ENCODE peak calls at places on chromosomes 11 and 22, in eight cellular contexts. F is SK-N-SH treated with all-trans-retinoic acid at 6 μM for 48 hours; I is Right ventricle myocardium superior; V is lower lobe of right lung; B is naive thymus-derived CD4-positive, alpha-beta T cell; W is sciatic nerve; Q is right cardiac atrium; Y is activated naive CD8-positive, alpha-beta T cell treated with anti-CD3 and anti-CD28 coated beads, Interleukin-2, amount 10 ng/mL, durations not matched to agents 7 days and 5 days. K is an unnamed sample.

GRCh38 chr11:68819362-68819761 is 22.4 kb downstream of the CPT1A start:
- ATAC-seq in F (no peak), I (peak), V (no peak), B (no peak), W (peak), Q (no peak), Y (no peak), K (no peak)

GRCh38 chr22:18994780-18995711 is 59.0 kb upstream of the PRODH start:
- ATAC-seq in F (no peak), I (no peak), V (no peak), B (no peak), W (no peak), Q (no peak), Y (no peak), K (no peak)

GRCh38 chr22:19737846-19738663 is 14.7 kb downstream of the GP1BB start:
- ATAC-seq in F (no peak), I (no peak), V (no peak), B (no peak), W (no peak), Q (no peak), Y (no peak), K (no peak)

GRCh38 chr11:77141034-77141433 is 13.0 kb downstream of the MYO7A start:
- ATAC-seq in F (no peak), I (no peak), V (peak), B (no peak), W (no peak), Q (peak), Y (no peak), K (no peak)

GRCh38 chr11:24709928-24710565 is 213.2 kb downstream of the LUZP2 start:
- ATAC-seq in F (no peak), I (no peak), V (no peak), B (no peak), W (no peak), Q (no peak), Y (no peak), K (no peak)

GRCh38 chr11:8789864-8790263 is 107.3 kb downstream of the RPL27A start:
- ATAC-seq in F (no peak), I (no peak), V (peak), B (no peak), W (no peak), Q (peak), Y (no peak), K (no peak)

GRCh38 chr11:132793831-132794230 is 738.5 kb downstream of the OPCML start:
- ATAC-seq in F (no peak), I (no peak), V (no peak), B (no peak), W (no peak), Q (no peak), Y (no peak), K (no peak)

GRCh38 chr22:49789289-49790141 is 38.2 kb downstream of the BRD1 start:
- ATAC-seq in F (no peak), I (peak), V (peak), B (peak), W (peak), Q (peak), Y (peak), K (no peak)

GRCh38 chr22:19916006-19916405 is 25.6 kb upstream of the COMT start:
- ATAC-seq in F (no peak), I (no peak), V (no peak), B (no peak), W (no peak), Q (no peak), Y (no peak), K (no peak)

GRCh38 chr11:22082178-22082577 is 110.7 kb upstream of the ANO5 start:
- ATAC-seq in F (no peak), I (no peak), V (no peak), B (no peak), W (no peak), Q (no peak), Y (no peak), K (no peak)

GRCh38 chr11:42841563-42841962 is 470.2 kb upstream of the API5 start:
- ATAC-seq in F (no peak), I (no peak), V (no peak), B (no peak), W (no peak), Q (no peak), Y (no peak), K (no peak)

GRCh38 chr11:75241906-75242644 is 1.5 kb downstream of the TPBGL start:
- ATAC-seq in F (peak), I (no peak), V (no peak), B (peak), W (no peak), Q (no peak), Y (peak), K (no peak)

GRCh38 chr22:24284747-24285203 is 14.1 kb downstream of the SPECC1L start:
- ATAC-seq in F (peak), I (no peak), V (no peak), B (peak), W (no peak), Q (peak), Y (peak), K (no peak)

GRCh38 chr22:19807914-19808872 is 46.5 kb downstream of the GNB1L start:
- ATAC-seq in F (no peak), I (no peak), V (no peak), B (no peak), W (no peak), Q (no peak), Y (no peak), K (no peak)

GRCh38 chr11:28697920-28698827 is 590.0 kb downstream of the METTL15 start:
- ATAC-seq in F (peak), I (peak), V (peak), B (no peak), W (no peak), Q (peak), Y (no peak), K (no peak)

GRCh38 chr11:17867346-17867745 is 132.8 kb downstream of the KCNC1 start:
- ATAC-seq in F (no peak), I (no peak), V (no peak), B (no peak), W (no peak), Q (no peak), Y (no peak), K (no peak)

GRCh38 chr11:129968611-129969419 is 33.8 kb downstream of the PRDM10 start:
- ATAC-seq in F (peak), I (no peak), V (peak), B (no peak), W (no peak), Q (no peak), Y (no peak), K (no peak)

GRCh38 chr22:19691721-19692341 is 22.5 kb upstream of the SEPTIN5 start:
- ATAC-seq in F (no peak), I (peak), V (peak), B (no peak), W (peak), Q (peak), Y (no peak), K (no peak)

GRCh38 chr11:551131-551530 is 9.4 kb downstream of the LMNTD2 start:
- ATAC-seq in F (no peak), I (no peak), V (no peak), B (no peak), W (no peak), Q (no peak), Y (no peak), K (no peak)

GRCh38 chr11:11444027-11444799 is 91.2 kb upstream of the CSNK2A3 start:
- ATAC-seq in F (no peak), I (peak), V (peak), B (no peak), W (peak), Q (peak), Y (no peak), K (no peak)

GRCh38 chr22:44049369-44050231 is 25.5 kb downstream of the PARVB start:
- ATAC-seq in F (no peak), I (peak), V (no peak), B (peak), W (peak), Q (peak), Y (no peak), K (no peak)

GRCh38 chr11:77557553-77557952 is 32.2 kb upstream of the AQP11 start:
- ATAC-seq in F (peak), I (no peak), V (no peak), B (no peak), W (no peak), Q (no peak), Y (no peak), K (no peak)

GRCh38 chr11:73263640-73264039 is 8.5 kb upstream of the P2RY6 start:
- ATAC-seq in F (no peak), I (no peak), V (no peak), B (no peak), W (no peak), Q (no peak), Y (no peak), K (no peak)

K was measured in stimulated activated memory B cell treated with anti-CD40 and anti-IgM and Interleukin-4, amounts not matched to agents 10 μg/mL and 1 μg/mL and 100 μg/mL, for 72 hours.